ENCODE peak calls at places on chromosomes 11 and 22, in eight cellular contexts. Q is GM10248; C is ureter; O is lung; X is T-cell; F is activated CD4-positive, alpha-beta T cell treated with anti-CD3 and anti-CD28 coated beads for 4 hours; T is HS-5; P is cardiac fibroblast. R is an unnamed sample.

GRCh38 chr11:8022876-8023275 is 35.7 kb downstream of the EIF3F start:
- DNase-seq in Q (no peak), C (peak; percentile 35), O (no peak), X (no peak), F (no peak), T (no peak), P (no peak), R (no peak)

GRCh38 chr11:42770444-42771065 is 541.2 kb upstream of the API5 start:
- DNase-seq in Q (peak; percentile 20), C (no peak), O (no peak), X (no peak), F (no peak), T (no peak), P (peak; percentile 23), R (no peak)

GRCh38 chr11:17703951-17704350 is 15.4 kb upstream of the MYOD1 start:
- DNase-seq in Q (no peak), C (no peak), O (no peak), X (no peak), F (no peak), T (no peak), P (peak; percentile 17), R (no peak)

GRCh38 chr11:86548278-86548917 is 124.0 kb downstream of the ME3 start:
- DNase-seq in Q (no peak), C (no peak), O (no peak), X (no peak), F (no peak), T (no peak), P (peak; percentile 84), R (no peak)

GRCh38 chr22:38282397-38282796 is 9.6 kb upstream of the TMEM184B start:
- DNase-seq in Q (no peak), C (no peak), O (no peak), X (no peak), F (no peak), T (no peak), P (no peak), R (no peak)

GRCh38 chr11:127412722-127413121 is 412.2 kb upstream of the KIRREL3 start:
- DNase-seq in Q (no peak), C (no peak), O (no peak), X (no peak), F (no peak), T (no peak), P (no peak), R (no peak)

GRCh38 chr11:75474878-75475766 is 42.1 kb upstream of the KLHL35 start:
- DNase-seq in Q (peak; percentile 59), C (peak; percentile 67), O (no peak), X (peak; percentile 75), F (peak; percentile 43), T (no peak), P (peak; percentile 72), R (no peak)

GRCh38 chr11:128757235-128757711 is 63.4 kb downstream of the FLI1 start:
- DNase-seq in Q (peak; percentile 82), C (no peak), O (peak; percentile 50), X (peak; percentile 61), F (peak; percentile 68), T (no peak), P (peak; percentile 61), R (no peak)

R was measured in left lobe of liver.